ENCODE peak calls at places on chromosomes 1 and 21, in nine cellular contexts. F, Y, W, X, Z, C, L, T and E are unnamed samples.

GRCh38 chr1:52651904-52652303 is 18.9 kb downstream of the SHISAL2A start:
- DNase-seq in F (no peak), Y (no peak), W (no peak), X (no peak), Z (no peak), C (no peak), L (no peak), T (no peak), E (no peak)

GRCh38 chr1:202274611-202275010 is 67.1 kb downstream of the UBE2T start:
- DNase-seq in F (peak), Y (no peak), W (no peak), X (peak), Z (peak), C (no peak), L (peak), T (no peak), E (peak)

GRCh38 chr1:157088607-157089006 is 11.0 kb downstream of the ETV3L start:
- DNase-seq in F (no peak), Y (no peak), W (no peak), X (no peak), Z (no peak), C (no peak), L (no peak), T (no peak), E (no peak)

GRCh38 chr1:171849245-171849898 is 8.1 kb downstream of the DNM3 start:
- DNase-seq in F (no peak), Y (no peak), W (no peak), X (no peak), Z (no peak), C (no peak), L (no peak), T (no peak), E (no peak)

GRCh38 chr1:37958690-37959089 is 11.8 kb upstream of the INPP5B start:
- DNase-seq in F (peak), Y (no peak), W (no peak), X (no peak), Z (peak), C (no peak), L (no peak), T (no peak), E (no peak)

GRCh38 chr1:26094677-26095383 is 16.8 kb upstream of the PDIK1L start:
- DNase-seq in F (no peak), Y (peak), W (no peak), X (no peak), Z (no peak), C (peak), L (peak), T (no peak), E (peak)

GRCh38 chr1:113452921-113453770 is 62.8 kb downstream of the MAGI3 start:
- DNase-seq in F (peak), Y (no peak), W (no peak), X (no peak), Z (peak), C (no peak), L (no peak), T (peak), E (peak)

GRCh38 chr1:30612666-30613065 is 110.7 kb downstream of the MATN1 start:
- DNase-seq in F (no peak), Y (no peak), W (no peak), X (no peak), Z (no peak), C (no peak), L (no peak), T (no peak), E (no peak)

GRCh38 chr1:234885601-234886000 is 243.0 kb downstream of the TOMM20 start:
- DNase-seq in F (no peak), Y (no peak), W (no peak), X (no peak), Z (no peak), C (no peak), L (no peak), T (no peak), E (no peak)

GRCh38 chr1:99252630-99253029 is 11.7 kb upstream of the PLPPR4 start:
- DNase-seq in F (no peak), Y (no peak), W (no peak), X (no peak), Z (no peak), C (no peak), L (no peak), T (no peak), E (no peak)

GRCh38 chr1:86687595-86687994 is 16.8 kb upstream of the SH3GLB1 start:
- DNase-seq in F (no peak), Y (no peak), W (no peak), X (no peak), Z (no peak), C (no peak), L (no peak), T (no peak), E (peak)

GRCh38 chr1:40372658-40373322 is 737 bp upstream of the SMAP2 start:
- DNase-seq in F (no peak), Y (no peak), W (no peak), X (no peak), Z (no peak), C (no peak), L (peak), T (no peak), E (peak)

GRCh38 chr21:42849759-42850412 is 29.5 kb downstream of the WDR4 start:
- DNase-seq in F (no peak), Y (no peak), W (no peak), X (no peak), Z (no peak), C (no peak), L (no peak), T (no peak), E (no peak)

GRCh38 chr1:46039571-46040052 is 92.8 kb downstream of the PIK3R3 start:
- DNase-seq in F (no peak), Y (no peak), W (no peak), X (no peak), Z (no peak), C (no peak), L (peak), T (no peak), E (peak)

GRCh38 chr1:34778381-34778780 is 2.6 kb upstream of the GJB3 start:
- DNase-seq in F (no peak), Y (no peak), W (no peak), X (no peak), Z (no peak), C (no peak), L (no peak), T (no peak), E (no peak)

GRCh38 chr1:197096137-197096536 is 29.1 kb upstream of the F13B start:
- DNase-seq in F (no peak), Y (no peak), W (no peak), X (no peak), Z (no peak), C (no peak), L (no peak), T (no peak), E (no peak)

GRCh38 chr1:31828341-31828740 is 12.5 kb upstream of the SPOCD1 start:
- DNase-seq in F (no peak), Y (no peak), W (no peak), X (no peak), Z (no peak), C (no peak), L (no peak), T (no peak), E (no peak)

GRCh38 chr1:97163591-97164275 is 442.1 kb downstream of the PTBP2 start:
- DNase-seq in F (no peak), Y (no peak), W (no peak), X (no peak), Z (no peak), C (no peak), L (no peak), T (no peak), E (no peak)

GRCh38 chr1:111600295-111600694 is 19.3 kb upstream of the RAP1A start:
- DNase-seq in F (no peak), Y (no peak), W (no peak), X (no peak), Z (no peak), C (no peak), L (no peak), T (no peak), E (no peak)
- H3K27ac ChIP-seq in F (no peak), Y (no peak), W (no peak), X (no peak), Z (no peak), C (no peak), L (no peak), T (no peak), E (no peak)

DNA sequence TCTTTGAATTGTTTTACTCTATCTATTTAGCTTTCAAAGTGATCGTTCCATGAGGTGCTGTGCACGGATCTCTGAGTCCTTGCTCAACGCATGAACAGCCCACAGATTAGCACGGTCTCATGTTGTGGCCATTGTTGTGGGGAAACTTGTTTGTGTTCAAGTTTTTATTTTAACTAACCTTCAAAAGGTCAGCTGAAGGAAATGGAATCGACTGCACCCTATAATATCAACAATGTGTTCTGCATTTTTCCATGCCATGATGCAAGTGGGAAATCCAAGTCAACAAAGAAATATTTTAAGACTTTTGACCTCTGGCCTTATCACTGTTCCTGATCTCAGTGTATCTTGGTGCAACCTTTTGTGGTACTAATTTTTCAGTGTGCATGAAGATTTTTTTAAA is 6.1 kb downstream of the SH2D1B start:
- DNase-seq in F (peak), Y (no peak), W (no peak), X (no peak), Z (no peak), C (no peak), L (no peak), T (no peak), E (no peak)
- H3K27ac ChIP-seq in F (no peak), Y (no peak), W (no peak), X (no peak), Z (peak), C (no peak), L (no peak), T (no peak), E (no peak)

GRCh38 chr1:151147685-151148084 is 1.3 kb upstream of the SEMA6C start:
- DNase-seq in F (no peak), Y (no peak), W (no peak), X (no peak), Z (no peak), C (no peak), L (no peak), T (no peak), E (no peak)
- H3K27ac ChIP-seq in F (no peak), Y (peak), W (no peak), X (no peak), Z (no peak), C (no peak), L (peak), T (no peak), E (no peak)

DNA sequence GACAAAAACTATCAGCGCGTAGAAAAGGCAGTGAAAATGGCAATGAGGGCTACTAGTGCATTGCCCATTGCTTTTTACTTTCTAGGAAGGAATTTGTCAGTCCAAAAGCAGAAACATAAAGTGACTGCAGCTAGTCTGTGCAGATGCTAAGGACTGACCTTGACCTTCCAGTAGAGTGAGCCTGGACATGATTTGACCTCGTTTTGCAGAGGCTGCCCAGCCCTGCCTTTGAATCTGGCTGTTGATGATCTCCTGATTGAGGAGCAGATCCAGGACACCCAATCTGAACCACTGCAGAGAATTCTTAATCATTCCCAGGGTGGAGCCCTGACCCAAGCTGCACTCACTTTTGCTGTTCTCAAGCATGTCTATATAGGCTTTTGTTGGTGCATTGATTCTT is 21.6 kb downstream of the DYRK3 start:
- DNase-seq in F (no peak), Y (no peak), W (no peak), X (no peak), Z (no peak), C (no peak), L (no peak), T (no peak), E (no peak)
- H3K27ac ChIP-seq in F (no peak), Y (no peak), W (no peak), X (no peak), Z (no peak), C (no peak), L (no peak), T (no peak), E (no peak)

GRCh38 chr1:184606786-184607185 is 147.9 kb downstream of the EDEM3 start:
- DNase-seq in F (no peak), Y (no peak), W (no peak), X (no peak), Z (no peak), C (no peak), L (no peak), T (no peak), E (no peak)
- H3K27ac ChIP-seq in F (peak), Y (no peak), W (no peak), X (no peak), Z (no peak), C (no peak), L (peak), T (no peak), E (no peak)

GRCh38 chr1:165376811-165377153 is 20.3 kb upstream of the LMX1A start:
- DNase-seq in F (no peak), Y (no peak), W (no peak), X (no peak), Z (no peak), C (no peak), L (no peak), T (no peak), E (no peak)
- H3K27ac ChIP-seq in F (no peak), Y (no peak), W (no peak), X (no peak), Z (no peak), C (no peak), L (peak), T (peak), E (no peak)

GRCh38 chr1:198749279-198749678 is 110.4 kb downstream of the PTPRC start:
- DNase-seq in F (no peak), Y (no peak), W (no peak), X (no peak), Z (no peak), C (no peak), L (no peak), T (no peak), E (no peak)
- H3K27ac ChIP-seq in F (no peak), Y (no peak), W (no peak), X (no peak), Z (no peak), C (no peak), L (no peak), T (no peak), E (no peak)

DNA sequence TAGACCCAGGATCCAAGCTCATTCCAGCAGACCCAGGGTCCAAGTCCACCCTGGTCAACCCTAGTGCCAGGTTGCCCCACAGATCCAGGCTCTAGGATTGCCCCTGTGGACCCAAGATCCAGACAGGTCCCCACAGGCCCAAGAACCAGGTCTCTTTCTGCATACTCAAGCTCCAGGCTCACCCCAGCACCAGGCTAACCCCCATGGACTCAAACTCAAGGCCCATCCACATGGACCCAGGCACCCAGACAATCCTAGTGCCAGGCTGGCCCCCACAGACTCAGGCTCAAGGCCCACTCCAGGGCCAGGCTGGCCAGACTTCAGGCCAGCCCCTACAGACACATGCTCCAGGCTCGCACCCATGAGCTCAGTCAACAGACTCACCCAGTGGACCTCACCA is 124.5 kb downstream of the SMYD3 start:
- DNase-seq in F (no peak), Y (no peak), W (no peak), X (no peak), Z (no peak), C (no peak), L (no peak), T (no peak), E (no peak)
- H3K27ac ChIP-seq in F (no peak), Y (no peak), W (no peak), X (no peak), Z (no peak), C (no peak), L (no peak), T (no peak), E (no peak)

DNA sequence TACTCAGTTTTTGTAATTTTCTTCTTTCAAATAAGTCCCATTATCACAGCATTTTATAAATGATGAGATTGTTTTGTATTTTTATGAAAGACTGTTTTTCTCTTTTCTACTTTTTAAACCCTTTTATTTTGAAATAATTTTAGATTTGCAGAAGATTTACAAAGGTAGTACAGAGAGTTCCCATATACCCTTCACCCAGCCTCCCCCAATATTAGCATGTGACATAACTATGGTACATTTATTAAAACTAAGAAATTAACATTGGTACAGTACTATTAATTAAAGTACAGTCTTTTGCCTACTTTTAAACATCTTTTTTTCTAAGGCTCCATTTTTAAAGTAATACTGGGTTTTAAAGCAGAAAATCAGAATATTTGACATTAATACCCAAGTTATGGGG is 35.6 kb upstream of the LAMC2 start:
- DNase-seq in F (no peak), Y (no peak), W (no peak), X (no peak), Z (no peak), C (no peak), L (no peak), T (no peak), E (no peak)
- H3K27ac ChIP-seq in F (no peak), Y (no peak), W (no peak), X (no peak), Z (no peak), C (no peak), L (no peak), T (peak), E (no peak)